ENCODE peak calls at places on chromosomes 3 and 15, in five cellular contexts. L is endodermal cell, A is pancreas, G is heart left ventricle, W is mesothelial cell of epicardium. Y is an unnamed sample.

GRCh38 chr15:101348643-101349496 is 53.8 kb upstream of the SNRPA1 start:
- DNase-seq in L (peak; percentile 71), A (no peak), G (no peak), W (peak; percentile 9), Y (no peak)

GRCh38 chr3:14481646-14482036 is 58.5 kb downstream of the GRIP2 start:
- DNase-seq in L (no peak), A (peak; percentile 37), G (no peak), W (no peak), Y (no peak)

GRCh38 chr15:53869806-53870073 is 108.5 kb upstream of the UNC13C start:
- DNase-seq in L (no peak), A (no peak), G (no peak), W (no peak), Y (no peak)

GRCh38 chr3:105957722-105958121 is 88.9 kb upstream of the CBLB start:
- DNase-seq in L (no peak), A (no peak), G (no peak), W (no peak), Y (no peak)

GRCh38 chr3:178623666-178624255 is 87.5 kb downstream of the KCNMB2 start:
- DNase-seq in L (no peak), A (no peak), G (no peak), W (no peak), Y (no peak)

GRCh38 chr15:63858881-63859280 is 25.1 kb upstream of the HERC1 start:
- DNase-seq in L (no peak), A (no peak), G (peak; percentile 56), W (no peak), Y (no peak)

GRCh38 chr15:86064326-86064725 is 15.3 kb upstream of the AGBL1 start:
- DNase-seq in L (no peak), A (no peak), G (no peak), W (no peak), Y (no peak)

GRCh38 chr3:99602183-99602582 is 36.2 kb upstream of the COL8A1 start:
- DNase-seq in L (no peak), A (no peak), G (no peak), W (no peak), Y (no peak)

GRCh38 chr3:20511863-20512262 is 325.9 kb upstream of the SGO1 start:
- DNase-seq in L (peak; percentile 73), A (no peak), G (no peak), W (no peak), Y (no peak)

GRCh38 chr3:106198828-106199194 is 330.0 kb upstream of the CBLB start:
- DNase-seq in L (no peak), A (no peak), G (no peak), W (no peak), Y (no peak)

DNA sequence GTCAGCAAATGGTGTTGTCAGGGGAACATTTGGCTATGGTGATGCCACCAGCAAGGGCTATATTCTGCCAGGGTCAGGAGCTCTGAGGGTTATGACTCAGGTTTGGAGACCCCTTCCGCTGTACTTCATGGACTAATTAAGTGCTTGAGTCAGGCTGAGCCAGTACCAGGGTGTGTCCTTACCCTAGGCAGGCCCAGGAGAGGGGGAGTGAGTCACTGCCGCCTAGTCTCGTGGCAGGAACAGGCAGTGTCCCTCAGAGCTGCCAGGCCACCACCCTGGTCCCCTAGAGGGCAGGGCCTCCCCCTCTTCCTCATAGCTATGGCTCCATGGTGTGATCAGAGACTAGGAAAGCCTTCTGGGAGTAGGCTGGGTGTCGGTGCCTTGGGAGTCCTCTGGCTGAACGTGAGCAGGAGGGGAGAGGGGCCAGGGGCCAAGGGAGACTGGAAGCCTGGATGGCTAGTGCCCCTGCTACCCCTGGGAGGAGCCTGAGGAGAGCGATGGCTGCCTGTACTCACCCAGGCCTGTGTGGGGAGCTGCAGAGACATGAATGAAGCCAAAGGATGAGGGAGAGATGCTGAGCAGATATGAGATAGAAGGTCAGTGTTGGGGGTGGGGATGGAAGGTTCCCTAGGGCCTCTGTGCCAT is 10.6 kb downstream of the MAPKAPK3 start:
- DNase-seq in L (peak; percentile 91), A (no peak), G (peak; percentile 52), W (no peak), Y (peak; percentile 51)
- TF ChIP-seq CTCF in L (peak; percentile 79), A (no peak), G (peak; percentile 23), W (no peak), Y (peak; percentile 34)

GRCh38 chr3:73846951-73847350 is 222.2 kb upstream of the PDZRN3 start:
- DNase-seq in L (no peak), A (no peak), G (no peak), W (no peak), Y (no peak)

DNA sequence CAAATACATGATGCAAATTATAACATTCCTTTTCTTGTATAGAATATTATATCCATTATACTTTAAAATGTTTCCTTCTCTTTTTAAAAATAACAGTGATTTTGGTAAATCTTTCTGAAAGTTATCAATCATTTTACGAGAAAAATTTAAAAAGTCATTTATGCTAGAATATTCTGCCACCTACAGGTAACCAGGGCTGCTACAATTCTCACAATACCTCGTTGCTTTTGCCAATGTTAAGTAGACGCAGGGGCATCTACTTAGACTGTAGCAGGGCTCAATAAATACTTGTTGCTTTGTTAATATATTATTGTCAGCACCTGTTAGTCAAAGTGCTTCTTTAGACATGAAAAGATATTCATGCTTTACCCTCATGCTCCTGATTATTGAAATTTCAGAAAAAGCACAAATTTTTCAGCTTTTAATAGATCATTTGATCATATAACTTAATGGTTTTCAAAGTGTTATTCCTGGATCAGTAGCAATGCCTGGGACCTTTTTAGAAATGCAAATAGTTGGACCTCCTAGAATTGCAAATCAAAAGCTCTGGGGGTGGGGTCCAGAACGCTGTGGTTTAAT is 223.5 kb upstream of the PDZRN3 start:
- DNase-seq in L (no peak), A (no peak), G (no peak), W (no peak), Y (no peak)
- TF ChIP-seq CTCF in L (peak; percentile 90), A (peak; percentile 20), G (peak; percentile 77), W (peak; percentile 78), Y (no peak)

GRCh38 chr3:39126532-39127071 is 19.1 kb downstream of the TTC21A start:
- DNase-seq in L (peak; percentile 89), A (peak; percentile 54), G (no peak), W (no peak), Y (peak; percentile 64)

GRCh38 chr3:39127296-39127906 is 19.9 kb downstream of the TTC21A start:
- DNase-seq in L (no peak), A (peak; percentile 24), G (no peak), W (no peak), Y (no peak)

GRCh38 chr3:39125837-39126500 is 18.5 kb downstream of the TTC21A start:
- DNase-seq in L (no peak), A (peak; percentile 39), G (no peak), W (no peak), Y (no peak)

GRCh38 chr3:39122811-39123210 is 15.3 kb downstream of the TTC21A start:
- DNase-seq in L (no peak), A (no peak), G (no peak), W (no peak), Y (no peak)

DNA sequence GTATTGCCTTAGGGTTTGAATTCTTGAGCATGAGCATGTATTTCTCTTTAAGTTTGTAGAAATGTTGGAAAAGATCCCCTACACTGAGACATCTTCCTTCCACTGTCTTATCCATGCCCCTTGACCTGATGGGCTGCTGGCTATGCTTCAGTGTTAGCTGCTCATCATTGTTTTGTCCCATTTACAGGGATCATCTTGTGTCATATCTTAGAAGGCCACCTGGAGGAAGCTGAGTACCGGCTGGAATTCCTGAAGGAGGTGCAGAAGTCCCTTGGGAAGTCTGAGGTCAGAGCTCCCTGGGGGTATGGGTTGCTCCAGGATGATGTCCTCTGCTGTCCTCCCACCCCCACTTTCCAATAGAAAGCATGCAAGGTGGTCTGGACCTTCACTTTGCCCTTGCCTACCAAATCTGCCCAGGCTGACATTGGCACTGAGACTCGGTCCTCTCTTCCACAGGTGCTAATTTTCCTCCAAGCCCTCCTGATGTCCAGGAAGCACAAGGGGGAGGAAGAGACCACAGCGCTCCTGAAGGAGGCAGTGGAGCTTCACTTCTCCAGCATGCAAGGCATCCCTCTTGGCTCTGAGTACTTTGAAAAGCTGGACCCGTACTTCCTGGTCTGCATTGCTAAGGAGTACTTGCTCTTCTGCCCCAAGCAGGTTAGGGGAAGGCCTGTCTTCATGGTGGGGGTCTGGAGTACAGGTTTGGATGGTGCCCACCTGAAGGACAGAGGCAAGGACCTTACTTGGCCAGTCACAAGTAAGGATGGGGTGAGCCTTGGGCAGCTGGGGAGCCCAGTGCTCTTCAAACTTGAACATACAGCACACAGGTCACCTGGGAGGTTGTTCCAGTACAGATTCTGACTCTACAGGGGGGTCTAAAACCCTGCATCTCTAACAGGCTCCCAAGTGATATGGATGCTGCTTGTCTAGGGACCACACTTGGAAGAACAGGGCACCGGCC is 17.7 kb downstream of the TTC21A start:
- DNase-seq in L (peak; percentile 77), A (peak; percentile 52), G (no peak), W (no peak), Y (no peak)
- TF ChIP-seq CTCF in L (peak; percentile 72), A (no peak), G (peak; percentile 25), W (no peak), Y (no peak)

GRCh38 chr3:138328341-138328740 is 1.3 kb downstream of the NME9 start:
- DNase-seq in L (no peak), A (no peak), G (no peak), W (no peak), Y (no peak)
- TF ChIP-seq CTCF in L (peak; percentile 53), A (no peak), G (no peak), W (no peak), Y (no peak)

DNA sequence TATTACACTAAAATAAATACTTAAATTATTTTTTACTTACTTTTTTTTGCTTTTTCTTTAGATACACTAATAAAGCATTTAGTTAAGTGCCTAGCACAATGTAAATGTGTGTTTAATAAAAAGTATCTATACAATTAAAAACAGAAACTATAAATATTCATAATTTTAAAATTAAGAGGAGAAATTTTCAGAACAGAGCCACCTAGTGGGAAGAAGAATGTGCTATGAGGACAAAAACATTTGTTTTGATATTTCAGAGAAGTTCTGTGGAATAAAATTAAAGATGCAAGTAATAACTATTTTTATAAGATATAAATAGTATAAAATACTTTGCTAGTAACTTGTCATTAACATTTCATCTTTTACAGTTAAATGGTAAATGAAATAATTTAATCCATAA is 33.6 kb upstream of the PLSCR5 start:
- DNase-seq in L (no peak), A (no peak), G (no peak), W (no peak), Y (no peak)
- TF ChIP-seq CTCF in L (peak; percentile 76), A (peak; percentile 3), G (peak; percentile 27), W (peak; percentile 59), Y (peak; percentile 40)

GRCh38 chr3:22729981-22730380 is 473.1 kb upstream of the UBE2E2 start:
- DNase-seq in L (no peak), A (no peak), G (no peak), W (no peak), Y (no peak)
- TF ChIP-seq CTCF in L (peak; percentile 77), A (no peak), G (peak; percentile 33), W (peak; percentile 30), Y (peak; percentile 14)

DNA sequence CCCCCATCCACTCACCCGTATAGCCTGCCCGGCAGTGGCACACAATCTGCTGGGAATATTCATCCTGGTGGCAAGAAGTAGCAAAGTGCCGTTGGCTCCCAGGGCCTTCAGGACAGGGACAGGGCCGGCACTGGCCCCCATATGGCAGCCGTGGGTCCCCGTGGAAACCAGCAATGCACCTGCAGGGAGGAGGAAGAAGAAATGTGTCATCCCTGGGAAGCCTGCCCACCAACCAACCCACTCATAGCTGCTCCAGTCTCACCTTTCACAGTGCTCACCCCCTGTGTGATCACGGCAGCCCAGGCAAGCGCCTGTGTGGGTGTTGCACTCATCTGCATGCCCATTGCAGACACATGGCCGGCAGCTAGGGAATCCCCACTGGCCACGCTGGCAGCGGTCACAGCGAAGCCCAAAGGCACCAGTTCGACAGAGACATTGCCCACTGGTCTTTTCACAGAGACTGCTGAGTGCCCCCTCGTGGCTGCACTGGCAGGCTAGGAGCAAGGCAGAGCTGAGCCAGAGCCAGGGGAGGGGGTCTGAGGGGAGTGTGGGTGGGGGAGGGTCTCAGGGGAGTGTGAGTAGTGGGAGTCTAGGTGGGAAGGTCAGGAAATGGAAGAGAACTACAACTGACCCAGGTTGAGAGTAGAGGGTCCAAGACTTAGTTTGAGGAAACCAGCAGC is 4.5 kb upstream of the USP19 start:
- DNase-seq in L (peak; percentile 60), A (no peak), G (no peak), W (no peak), Y (peak; percentile 10)
- TF ChIP-seq CTCF in L (peak; percentile 50), A (no peak), G (no peak), W (no peak), Y (no peak)

Y was measured in activated CD8-positive, alpha-beta T cell treated with anti-CD3 and anti-CD28 coated beads for 36 hours.